ENCODE peak calls at places on chromosomes 13 and 19, in eight cellular contexts. L is heart left ventricle, W is A549, T is Peyer's patch, D is stomach, G is neural progenitor cell, B is mammary epithelial cell, O is ovary. F is an unnamed sample. For H3K9me3, the result is how much of the 10 kb centered on the place peaks cover.

GRCh38 chr19:29256516-29256915 is 43.6 kb upstream of the UQCRFS1 start:
- DNase-seq in T (no peak), W (no peak), L (no peak), B (no peak), G (no peak), O (no peak), D (no peak), F (no peak)

GRCh38 chr19:623974-624373 is 9.4 kb downstream of the POLRMT start:
- DNase-seq in L (no peak), B (no peak), O (no peak), D (no peak), T (no peak), G (peak), W (peak), F (no peak)

GRCh38 chr13:23074054-23074805 is 106.5 kb upstream of the SGCG start:
- DNase-seq in W (no peak), T (no peak), D (no peak), G (no peak), L (no peak), B (no peak), O (no peak), F (no peak)

GRCh38 chr13:64029343-64030093 is 2613.9 kb upstream of the PCDH20 start:
- DNase-seq in T (no peak), O (no peak), D (no peak), G (no peak), B (no peak), W (no peak), L (no peak), F (no peak)

GRCh38 chr13:45162821-45163220 is 38.0 kb downstream of the KCTD4 start:
- DNase-seq in W (peak), B (peak), L (no peak), D (no peak), T (no peak), G (no peak), O (no peak), F (no peak)

GRCh38 chr19:47312366-47313006 is 2.8 kb downstream of the C5AR1 start:
- DNase-seq in L (no peak), G (no peak), D (no peak), W (no peak), O (no peak), B (no peak), T (no peak), F (no peak)

GRCh38 chr13:75795274-75795673 is 159.1 kb downstream of the LMO7 start:
- DNase-seq in T (no peak), D (no peak), L (no peak), B (no peak), O (no peak), G (no peak), W (no peak), F (no peak)

GRCh38 chr19:51702103-51702753 is 9.1 kb downstream of the SPACA6 start:
- DNase-seq in B (peak), G (peak), T (peak), O (peak), W (peak), D (peak), L (peak), F (no peak)

GRCh38 chr19:40465025-40465780 is at the start of gene BLVRB:
- DNase-seq in W (no peak), T (no peak), G (no peak), O (no peak), L (no peak), D (no peak), B (peak), F (peak)

GRCh38 chr19:8611890-8612806 is 1.6 kb upstream of the ADAMTS10 start:
- DNase-seq in D (no peak), B (no peak), G (no peak), L (peak), W (peak), T (no peak), O (peak), F (no peak)

GRCh38 chr13:26377038-26377437 is 123.1 kb downstream of the CDK8 start:
- DNase-seq in G (peak), W (peak), B (peak), D (no peak), O (no peak), T (no peak), L (no peak), F (no peak)

GRCh38 chr13:63327584-63327983 is 1911.9 kb upstream of the PCDH20 start:
- DNase-seq in D (no peak), B (no peak), O (no peak), T (no peak), W (no peak), L (no peak), G (no peak), F (no peak)

GRCh38 chr13:53782400-53783030 is 753.9 kb downstream of the OLFM4 start:
- DNase-seq in T (no peak), G (peak), D (peak), O (no peak), W (peak), L (peak), B (peak), F (no peak)

GRCh38 chr19:45824041-45824471 is 8.9 kb upstream of the RSPH6A start:
- DNase-seq in W (no peak), B (peak), D (peak), T (no peak), L (no peak), G (no peak), O (no peak), F (no peak)

DNA sequence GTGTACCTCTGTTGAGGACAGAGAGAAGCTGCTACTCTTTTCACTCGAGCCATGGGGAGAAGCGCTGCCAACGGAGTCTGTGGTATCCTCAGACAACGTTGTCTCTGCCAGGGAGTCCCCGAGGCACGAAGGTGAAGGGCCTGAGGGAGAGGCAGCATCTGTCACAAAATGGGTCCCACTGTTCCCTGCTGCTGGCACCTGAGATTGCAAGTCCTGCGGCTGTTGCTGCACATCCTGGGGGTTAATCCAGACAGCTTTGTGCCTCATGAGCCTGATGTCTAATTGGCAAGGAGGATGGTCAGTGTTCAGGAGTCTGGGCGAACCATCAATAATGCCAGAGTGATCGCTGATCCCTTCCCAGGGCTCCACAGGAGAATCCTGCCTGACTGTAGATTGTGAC is 15.0 kb downstream of the RUBCNL start:
- DNase-seq in G (no peak), T (no peak), W (no peak), O (no peak), D (no peak), B (no peak), L (no peak), F (no peak)
- TF ChIP-seq CTCF in G (no peak), T (no peak), W (no peak), O (no peak), D (no peak), B (no peak), L (no peak), F (no peak)

GRCh38 chr13:99501952-99502310 is 659 bp downstream of the TM9SF2 start:
- DNase-seq in O (no peak), D (peak), G (no peak), T (peak), B (peak), W (no peak), L (no peak), F (no peak)

GRCh38 chr13:99498304-99499161 is 2.7 kb upstream of the TM9SF2 start:
- DNase-seq in L (peak), W (peak), D (peak), O (peak), B (peak), T (peak), G (peak), F (peak)

GRCh38 chr13:99496322-99497142 is 4.7 kb upstream of the TM9SF2 start:
- DNase-seq in G (no peak), B (no peak), T (peak), O (peak), L (peak), W (no peak), D (peak), F (peak)

GRCh38 chr13:99501135-99501951 is at the start of gene TM9SF2:
- DNase-seq in O (peak), B (peak), G (peak), T (peak), L (peak), D (peak), W (peak), F (peak)

GRCh38 chr13:99500839-99501134 is 485 bp upstream of the TM9SF2 start:
- DNase-seq in D (no peak), W (no peak), O (no peak), B (no peak), L (no peak), T (no peak), G (no peak), F (no peak)
- H3K9me3 ChIP-seq in D (under half), W (under half), O (under half), B (under half), L (under half), T (under half), G (under half), F (under half)

GRCh38 chr19:6499052-6499790 is 2.9 kb downstream of the TUBB4A start:
- DNase-seq in D (no peak), O (no peak), G (no peak), B (no peak), L (no peak), T (no peak), W (no peak), F (no peak)
- TF ChIP-seq CTCF in D (no peak), O (no peak), G (no peak), B (no peak), L (no peak), T (no peak), W (no peak), F (no peak)

GRCh38 chr19:56601375-56601774 is 6.3 kb downstream of the ZNF71 start:
- DNase-seq in B (peak), T (no peak), W (no peak), D (no peak), O (no peak), G (no peak), L (no peak), F (no peak)
- H3K9me3 ChIP-seq in B (under half), T (under half), W (half or more), D (under half), O (under half), G (under half), L (under half), F (half or more)

GRCh38 chr19:18440421-18440877 is 2.5 kb upstream of the ISYNA1 start:
- DNase-seq in G (no peak), D (no peak), B (no peak), L (no peak), W (no peak), O (peak), T (no peak), F (peak)
- TF ChIP-seq CTCF in G (peak), D (no peak), B (peak), L (peak), W (peak), O (no peak), T (peak), F (no peak)

F was measured in CD4-positive, alpha-beta T cell.